ENCODE peak calls at places on chromosome 22, in four cellular contexts. B is caudate nucleus; C is activated T-cell treated with anti-CD3 and anti-CD28 coated beads for 24 hours; L is stimulated activated CD4-positive, alpha-beta T cell treated with anti-CD3 and anti-CD28 coated beads, Interleukin-2, amount 100 ng/mL, for 48 hours. Y is an unnamed sample.

GRCh38 chr22:35299217-35299716 is 427 bp upstream of the TOM1 start:
- DNase-seq in B (no peak), C (peak; percentile 13), L (no peak), Y (no peak)

GRCh38 chr22:40281717-40282116 is 64.6 kb upstream of the ADSL start:
- DNase-seq in B (no peak), C (no peak), L (no peak), Y (no peak)

GRCh38 chr22:42343551-42344081 is 73.2 kb upstream of the TCF20 start:
- DNase-seq in B (no peak), C (no peak), L (no peak), Y (no peak)

GRCh38 chr22:28442264-28442950 is 237.2 kb downstream of the TTC28 start:
- DNase-seq in B (peak; percentile 75), C (peak; percentile 48), L (peak; percentile 67), Y (peak; percentile 83)

GRCh38 chr22:27262371-27262770 is 539.2 kb downstream of the MN1 start:
- DNase-seq in B (no peak), C (no peak), L (no peak), Y (no peak)

GRCh38 chr22:31692186-31692886 is 30.3 kb upstream of the PISD start:
- DNase-seq in B (no peak), C (no peak), L (no peak), Y (peak; percentile 23)

GRCh38 chr22:19090586-19091127 is 31.6 kb downstream of the DGCR2 start:
- DNase-seq in B (no peak), C (no peak), L (no peak), Y (no peak)

GRCh38 chr22:38311331-38311635 is 6.0 kb downstream of the CSNK1E start:
- DNase-seq in B (no peak), C (no peak), L (no peak), Y (no peak)

GRCh38 chr22:41288245-41288946 is 2.4 kb upstream of the RANGAP1 start:
- DNase-seq in B (no peak), C (no peak), L (no peak), Y (peak; percentile 88)

GRCh38 chr22:19066531-19067271 is 55.5 kb downstream of the DGCR2 start:
- DNase-seq in B (no peak), C (no peak), L (no peak), Y (no peak)

GRCh38 chr22:26983311-26983710 is 325.9 kb downstream of the MIAT start:
- DNase-seq in B (no peak), C (no peak), L (no peak), Y (no peak)

GRCh38 chr22:27099896-27100295 is 442.5 kb downstream of the MIAT start:
- DNase-seq in B (no peak), C (no peak), L (no peak), Y (no peak)

GRCh38 chr22:23070418-23071162 is at the start of gene GNAZ:
- DNase-seq in B (no peak), C (no peak), L (no peak), Y (no peak)

GRCh38 chr22:30636226-30637077 is 871 bp downstream of the SLC35E4 start:
- DNase-seq in B (no peak), C (no peak), L (no peak), Y (peak; percentile 26)

GRCh38 chr22:23180893-23181762 is 819 bp downstream of the BCR start:
- DNase-seq in B (no peak), C (no peak), L (peak; percentile 29), Y (peak; percentile 35)

GRCh38 chr22:49788492-49788891 is 39.2 kb downstream of the BRD1 start:
- DNase-seq in B (no peak), C (no peak), L (no peak), Y (no peak)

GRCh38 chr22:38699784-38700183 is 959 bp downstream of the JOSD1 start:
- DNase-seq in B (no peak), C (no peak), L (no peak), Y (peak; percentile 44)

GRCh38 chr22:38455530-38456271 is 702 bp upstream of the KCNJ4 start:
- DNase-seq in B (peak; percentile 63), C (no peak), L (no peak), Y (no peak)

GRCh38 chr22:19629331-19629719 is 85.0 kb upstream of the SEPTIN5 start:
- DNase-seq in B (no peak), C (no peak), L (no peak), Y (no peak)

Y was measured in small intestine.